ENCODE peak calls at places on chromosomes 1 and 21, in six cellular contexts. N is fibroblast of lung; C is right cardiac atrium; F is effector memory CD4-positive, alpha-beta T cell; Y is tibial artery; I is mucosa of descending colon. K is an unnamed sample.

GRCh38 chr1:8423134-8423701 is 105.3 kb downstream of the SLC45A1 start:
- DNase-seq in C (peak), Y (no peak), N (no peak), F (peak), I (peak), K (peak)

GRCh38 chr1:197917813-197918646 is 858 bp downstream of the LHX9 start:
- DNase-seq in I (no peak), N (no peak), F (no peak), Y (no peak), C (no peak), K (peak)

GRCh38 chr1:90944006-90944405 is 77.8 kb downstream of the ZNF644 start:
- DNase-seq in N (no peak), Y (no peak), I (no peak), C (no peak), F (no peak), K (no peak)

GRCh38 chr21:15701845-15702244 is 27.9 kb upstream of the USP25 start:
- DNase-seq in I (no peak), N (no peak), C (no peak), Y (no peak), F (no peak), K (no peak)

GRCh38 chr1:17502326-17502778 is 37.1 kb upstream of the ARHGEF10L start:
- DNase-seq in C (peak), N (peak), I (peak), F (no peak), Y (peak), K (peak)

GRCh38 chr1:215113776-215114153 is 31.2 kb downstream of the KCNK2 start:
- DNase-seq in I (no peak), N (no peak), F (no peak), C (no peak), Y (no peak), K (no peak)

GRCh38 chr1:2564815-2565415 is 8.7 kb downstream of the TNFRSF14 start:
- DNase-seq in C (peak), F (no peak), Y (no peak), I (peak), N (no peak), K (no peak)

GRCh38 chr1:39507230-39507928 is 15.9 kb downstream of the BMP8A start:
- DNase-seq in I (no peak), C (no peak), Y (no peak), N (no peak), F (no peak), K (no peak)

GRCh38 chr1:168414914-168415313 is 128.9 kb downstream of the XCL2 start:
- DNase-seq in C (no peak), F (no peak), N (no peak), Y (no peak), I (no peak), K (no peak)

GRCh38 chr1:208036177-208036808 is 125.4 kb upstream of the CD34 start:
- DNase-seq in C (no peak), N (no peak), F (no peak), I (no peak), Y (no peak), K (no peak)

GRCh38 chr1:117732065-117732789 is 126.4 kb downstream of the TENT5C start:
- DNase-seq in C (no peak), N (peak), I (no peak), F (no peak), Y (no peak), K (no peak)

DNA sequence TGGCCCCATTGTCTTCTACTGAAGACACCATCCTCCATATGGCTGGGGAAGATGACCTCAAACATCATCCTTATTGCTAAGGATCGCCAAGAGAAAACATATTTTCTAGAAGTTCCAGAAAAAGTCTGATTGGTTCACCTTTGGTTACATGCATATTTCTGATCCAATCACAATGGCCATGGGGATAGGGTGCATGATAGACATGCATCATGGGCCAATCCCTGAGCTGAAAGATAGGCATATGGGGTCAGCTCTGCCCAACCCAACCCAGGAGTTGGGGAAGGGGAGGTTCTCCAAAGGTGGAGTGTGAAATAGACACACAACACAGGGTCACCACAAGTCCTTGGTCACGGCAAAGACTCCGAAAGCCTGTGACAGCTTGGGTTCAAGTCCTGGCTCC is 276.3 kb upstream of the TMEM51 start:
- DNase-seq in C (no peak), I (no peak), N (no peak), Y (no peak), F (no peak), K (no peak)
- H3K4me3 ChIP-seq in C (no peak), I (no peak), N (no peak), Y (no peak), F (no peak), K (no peak)

GRCh38 chr1:226526801-226527595 is 21.6 kb upstream of the STUM start:
- DNase-seq in I (no peak), N (no peak), C (peak), F (no peak), Y (no peak), K (no peak)
- H3K4me3 ChIP-seq in I (no peak), N (no peak), C (no peak), F (no peak), Y (no peak), K (peak)

DNA sequence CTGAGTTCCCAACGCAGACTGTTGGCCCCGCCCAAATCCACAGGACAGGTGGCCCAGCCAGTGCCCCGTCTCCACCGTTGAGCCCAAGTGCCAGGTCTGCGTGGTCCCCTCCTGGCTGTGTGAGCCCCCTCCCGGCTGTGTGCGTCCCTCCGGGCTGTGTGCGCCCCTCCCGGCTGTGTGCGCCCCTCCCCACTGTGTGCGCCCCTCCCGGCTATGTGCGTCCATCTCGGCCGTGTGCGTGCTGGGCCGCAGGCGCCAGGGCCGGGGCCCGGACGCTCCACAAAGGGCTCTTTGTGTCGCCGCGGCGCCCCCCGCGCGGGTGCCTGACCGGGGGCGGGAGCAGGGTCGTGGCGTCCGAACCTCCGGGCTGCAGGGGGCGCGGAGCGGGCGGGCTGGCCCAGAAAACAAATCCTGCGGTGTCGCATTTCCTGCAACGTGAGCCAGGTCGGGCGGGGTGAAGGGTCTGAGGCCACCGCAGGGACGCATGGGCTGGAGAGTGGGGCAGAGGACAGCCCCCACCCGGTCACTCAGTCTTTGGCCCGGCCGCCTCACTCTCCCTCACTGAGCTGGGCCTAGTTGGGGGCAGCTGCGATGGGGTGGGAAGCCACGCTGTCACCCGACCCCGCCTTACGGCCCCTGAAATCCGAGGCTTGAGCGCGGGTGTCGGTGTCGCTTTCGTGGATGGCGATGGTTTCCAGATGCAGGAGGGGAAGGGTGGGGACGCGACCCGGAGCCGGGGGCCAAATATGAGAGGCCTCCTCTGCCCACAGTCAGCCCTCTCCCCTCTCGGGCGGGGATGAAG is 18.8 kb downstream of the TNFRSF25 start:
- DNase-seq in F (no peak), N (no peak), C (no peak), Y (no peak), I (peak), K (no peak)
- H3K4me3 ChIP-seq in F (peak), N (no peak), C (no peak), Y (no peak), I (no peak), K (peak)

GRCh38 chr1:154884868-154885706 is 15.0 kb upstream of the KCNN3 start:
- DNase-seq in F (no peak), N (no peak), C (no peak), I (no peak), Y (no peak), K (no peak)

GRCh38 chr1:154880651-154881050 is 10.6 kb upstream of the KCNN3 start:
- DNase-seq in Y (no peak), I (no peak), F (no peak), N (no peak), C (no peak), K (no peak)

GRCh38 chr1:154881820-154882535 is 11.9 kb upstream of the KCNN3 start:
- DNase-seq in I (no peak), C (no peak), F (no peak), N (no peak), Y (no peak), K (no peak)

GRCh38 chr1:154886281-154887036 is 16.4 kb upstream of the KCNN3 start:
- DNase-seq in N (no peak), F (no peak), I (no peak), C (no peak), Y (no peak), K (no peak)

DNA sequence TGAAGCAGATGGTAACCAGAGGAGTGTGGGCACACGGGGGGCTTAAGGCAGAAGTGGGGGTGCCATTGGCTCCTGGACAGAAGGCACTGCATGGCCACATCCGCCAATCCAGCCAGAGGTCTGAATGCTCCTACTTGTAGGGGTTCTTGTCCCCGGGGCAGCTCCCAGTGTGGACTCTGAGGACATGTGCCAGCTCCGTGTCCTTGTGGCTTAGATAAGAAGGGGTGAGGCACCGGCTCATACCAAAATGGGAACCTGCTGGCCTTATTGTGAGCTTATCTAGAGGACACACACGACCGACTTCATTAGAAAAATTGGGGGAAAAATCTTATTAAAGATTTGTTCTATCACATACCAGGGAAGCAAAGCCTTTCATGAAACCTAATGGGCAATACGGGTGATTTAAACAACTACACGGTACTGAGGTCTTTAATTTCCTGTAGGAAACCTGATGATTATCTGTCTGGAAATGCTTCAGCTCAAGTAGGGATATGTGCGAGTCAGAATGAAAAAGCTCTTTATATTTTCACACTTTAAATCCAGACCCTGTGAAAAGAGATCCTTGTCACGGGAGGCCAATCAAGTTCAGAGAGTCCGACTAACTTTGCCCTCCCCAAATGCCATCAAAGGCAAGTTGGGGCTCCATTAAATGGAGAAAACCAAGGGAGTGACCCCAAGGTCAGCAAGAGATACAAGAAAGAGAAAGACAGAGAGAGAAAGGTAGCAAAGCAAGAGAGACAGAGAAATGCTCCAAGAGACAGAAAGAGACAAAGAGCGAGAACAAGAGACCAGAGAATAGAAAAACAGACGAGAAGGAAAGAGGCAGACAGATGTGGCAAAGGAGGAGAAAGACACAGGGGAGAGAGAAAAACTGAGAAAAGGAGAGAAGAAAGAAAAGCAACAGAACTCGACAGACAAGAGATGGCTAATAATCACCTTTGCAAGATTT is 14.1 kb upstream of the KCNN3 start:
- DNase-seq in N (no peak), I (no peak), C (no peak), Y (no peak), F (no peak), K (no peak)
- H3K4me3 ChIP-seq in N (no peak), I (no peak), C (no peak), Y (no peak), F (no peak), K (no peak)

GRCh38 chr1:114349891-114350605 is 161.0 kb downstream of the TRIM33 start:
- DNase-seq in F (no peak), Y (no peak), N (no peak), I (no peak), C (no peak), K (no peak)

GRCh38 chr1:114344656-114345055 is 166.3 kb downstream of the TRIM33 start:
- DNase-seq in Y (no peak), F (no peak), N (no peak), I (no peak), C (no peak), K (no peak)

GRCh38 chr1:114347431-114348209 is 163.4 kb downstream of the TRIM33 start:
- DNase-seq in C (no peak), F (no peak), Y (no peak), I (no peak), N (no peak), K (no peak)

GRCh38 chr1:114345930-114346479 is 165.0 kb downstream of the TRIM33 start:
- DNase-seq in I (peak), Y (peak), C (peak), F (no peak), N (peak), K (no peak)

GRCh38 chr1:114346480-114347029 is 164.4 kb downstream of the TRIM33 start:
- DNase-seq in Y (peak), C (peak), F (peak), N (peak), I (peak), K (peak)
- H3K4me3 ChIP-seq in Y (peak), C (peak), F (peak), N (peak), I (no peak), K (peak)

GRCh38 chr1:50427818-50428779 is 4.9 kb upstream of the DMRTA2 start:
- DNase-seq in I (no peak), N (no peak), F (no peak), Y (no peak), C (no peak), K (no peak)
- H3K4me3 ChIP-seq in I (no peak), N (no peak), F (no peak), Y (no peak), C (no peak), K (no peak)

K was measured in lower lobe of right lung.